ENCODE peak calls at places on chromosomes 1 and 21, in five cellular contexts. L is HFFc6, H is neural progenitor cell, U is H9, Y is uterus. X is an unnamed sample.

GRCh38 chr1:86503477-86504129 is 34.9 kb downstream of the CLCA1 start:
- DNase-seq in L (no peak), H (peak), U (peak), Y (peak), X (no peak)

GRCh38 chr1:155206891-155207577 is 663 bp downstream of the THBS3 start:
- DNase-seq in L (peak), H (peak), U (peak), Y (peak), X (peak)

GRCh38 chr1:198107041-198107440 is 49.8 kb upstream of the NEK7 start:
- DNase-seq in L (peak), H (no peak), U (no peak), Y (no peak), X (no peak)

GRCh38 chr1:38127432-38127831 is 80.8 kb upstream of the POU3F1 start:
- DNase-seq in L (no peak), H (no peak), U (no peak), Y (no peak), X (no peak)

GRCh38 chr1:10631811-10632481 is 157.2 kb downstream of the PEX14 start:
- DNase-seq in L (no peak), H (peak), U (no peak), Y (no peak), X (no peak)

GRCh38 chr1:119372493-119373086 is 4.0 kb downstream of the HAO2 start:
- DNase-seq in L (peak), H (peak), U (peak), Y (no peak), X (no peak)

GRCh38 chr21:25997788-25998611 is 172.6 kb downstream of the APP start:
- DNase-seq in L (no peak), H (peak), U (peak), Y (no peak), X (no peak)

GRCh38 chr1:19384113-19384512 is 72.0 kb downstream of the SLC66A1 start:
- DNase-seq in L (no peak), H (no peak), U (no peak), Y (peak), X (no peak)

GRCh38 chr1:102836991-102837390 is 271.3 kb downstream of the COL11A1 start:
- DNase-seq in L (no peak), H (no peak), U (no peak), Y (no peak), X (no peak)

GRCh38 chr1:161749509-161750407 is at the start of gene DUSP12:
- DNase-seq in L (peak), H (peak), U (peak), Y (peak), X (peak)

GRCh38 chr1:16088351-16088911 is 15.0 kb upstream of the FAM131C start:
- DNase-seq in L (no peak), H (no peak), U (no peak), Y (no peak), X (no peak)

GRCh38 chr1:201515895-201516294 is 9.0 kb upstream of the CSRP1 start:
- DNase-seq in L (no peak), H (no peak), U (no peak), Y (no peak), X (no peak)

GRCh38 chr1:2441746-2442145 is 29.4 kb upstream of the PEX10 start:
- DNase-seq in L (no peak), H (no peak), U (no peak), Y (no peak), X (no peak)

GRCh38 chr1:48362901-48363300 is 109.1 kb downstream of the SPATA6 start:
- DNase-seq in L (no peak), H (no peak), U (no peak), Y (no peak), X (no peak)

GRCh38 chr1:55155522-55155921 is 59.6 kb downstream of the USP24 start:
- DNase-seq in L (no peak), H (peak), U (peak), Y (no peak), X (peak)

GRCh38 chr1:28235746-28236655 is at the start of gene ATP5IF1:
- DNase-seq in L (peak), H (peak), U (peak), Y (peak), X (peak)

GRCh38 chr1:113168946-113169345 is 95.9 kb downstream of the LRIG2 start:
- DNase-seq in L (no peak), H (no peak), U (no peak), Y (no peak), X (no peak)

GRCh38 chr1:62529227-62529626 is 68.1 kb upstream of the ANGPTL3 start:
- DNase-seq in L (no peak), H (no peak), U (no peak), Y (no peak), X (no peak)

GRCh38 chr1:62437273-62437945 is 560 bp downstream of the USP1 start:
- DNase-seq in L (no peak), H (peak), U (no peak), Y (peak), X (no peak)

GRCh38 chr1:211520641-211521040 is 28.7 kb upstream of the RD3 start:
- DNase-seq in L (peak), H (no peak), U (no peak), Y (no peak), X (no peak)

X was measured in lower leg skin.